ENCODE peak calls at places on chromosomes 11 and 22, in five cellular contexts. L is myocyte; D is KG1; J is stimulated activated CD4-positive, alpha-beta T cell treated with anti-CD3 and anti-CD28 coated beads, Interleukin-12 subunit alpha, Interleukin-12 subunit beta, amount 100 ng/mL, for 4 hours; W is NCI-H2171 treated with DMSO at 0.1 percent for 48 hours. M is an unnamed sample.
A peak's percentile ranks its signal among the peaks of the same experiment; 100 is the strongest.

GRCh38 chr11:62393735-62394134 is 25.1 kb upstream of the SCGB1A1 start:
- DNase-seq in L (no peak), D (no peak), J (no peak), W (no peak), M (no peak)

GRCh38 chr11:6240691-6241285 is 1.9 kb downstream of the CNGA4 start:
- DNase-seq in L (no peak), D (no peak), J (no peak), W (no peak), M (no peak)

GRCh38 chr11:62444271-62444833 is 25.5 kb downstream of the SCGB1A1 start:
- DNase-seq in L (peak; percentile 79), D (peak; percentile 12), J (peak; percentile 36), W (peak; percentile 72), M (no peak)

GRCh38 chr11:75826463-75827220 is 11.6 kb downstream of the UVRAG start:
- DNase-seq in L (no peak), D (no peak), J (no peak), W (no peak), M (no peak)

GRCh38 chr11:68009391-68010000 is 631 bp upstream of the ALDH3B1 start:
- DNase-seq in L (peak; percentile 47), D (peak; percentile 40), J (no peak), W (peak; percentile 9), M (no peak)

GRCh38 chr11:134170909-134171281 is 52.9 kb downstream of the NCAPD3 start:
- DNase-seq in L (no peak), D (no peak), J (no peak), W (no peak), M (no peak)

GRCh38 chr11:76716268-76716667 is 45.7 kb upstream of the LRRC32 start:
- DNase-seq in L (no peak), D (no peak), J (no peak), W (no peak), M (no peak)

GRCh38 chr11:105227363-105227762 is 87.8 kb upstream of the CARD18 start:
- DNase-seq in L (no peak), D (no peak), J (no peak), W (no peak), M (no peak)

GRCh38 chr11:15327786-15328231 is 213.1 kb downstream of the INSC start:
- DNase-seq in L (peak; percentile 26), D (no peak), J (no peak), W (no peak), M (no peak)

GRCh38 chr22:27980424-27981148 is 61.5 kb upstream of the PITPNB start:
- DNase-seq in L (no peak), D (no peak), J (no peak), W (no peak), M (no peak)

GRCh38 chr11:81000334-81001100 is 1559.7 kb upstream of the TENM4 start:
- DNase-seq in L (no peak), D (no peak), J (no peak), W (no peak), M (no peak)

GRCh38 chr22:16958475-16958874 is 49.5 kb downstream of the GAB4 start:
- DNase-seq in L (no peak), D (no peak), J (no peak), W (no peak), M (no peak)

GRCh38 chr11:69288883-69289242 is 5.1 kb upstream of the MYEOV start:
- DNase-seq in L (no peak), D (no peak), J (no peak), W (no peak), M (no peak)

GRCh38 chr11:65182258-65183170 is 786 bp downstream of the CAPN1 start:
- DNase-seq in L (peak; percentile 22), D (no peak), J (no peak), W (peak; percentile 71), M (no peak)

GRCh38 chr11:128405693-128406364 is 181.5 kb downstream of the ETS1 start:
- DNase-seq in L (no peak), D (no peak), J (no peak), W (no peak), M (no peak)

GRCh38 chr11:110160016-110160415 is 66.8 kb downstream of the ZC3H12C start:
- DNase-seq in L (no peak), D (no peak), J (no peak), W (no peak), M (no peak)

GRCh38 chr11:63747006-63747405 is 21.6 kb downstream of the ZFTA start:
- DNase-seq in L (no peak), D (no peak), J (no peak), W (no peak), M (no peak)

GRCh38 chr11:121452609-121453150 is at the start of gene SORL1-AS1:
- DNase-seq in L (no peak), D (no peak), J (peak; percentile 37), W (peak; percentile 52), M (no peak)

GRCh38 chr11:73566422-73566821 is 31.5 kb downstream of the FAM168A start:
- DNase-seq in L (no peak), D (no peak), J (no peak), W (no peak), M (no peak)

GRCh38 chr11:78325274-78325781 is 92.3 kb downstream of the GAB2 start:
- DNase-seq in L (peak; percentile 45), D (no peak), J (no peak), W (no peak), M (no peak)

GRCh38 chr11:110908401-110909106 is 196.3 kb upstream of the ARHGAP20 start:
- DNase-seq in L (peak; percentile 95), D (no peak), J (no peak), W (peak; percentile 5), M (no peak)

GRCh38 chr11:128476729-128477128 is 110.6 kb downstream of the ETS1 start:
- DNase-seq in L (no peak), D (no peak), J (no peak), W (no peak), M (no peak)

GRCh38 chr11:111445586-111445985 is 66.5 kb upstream of the POU2AF1 start:
- DNase-seq in L (no peak), D (no peak), J (no peak), W (no peak), M (no peak)

GRCh38 chr11:25432376-25432775 is 899.6 kb upstream of the ANO3 start:
- DNase-seq in L (no peak), D (no peak), J (no peak), W (no peak), M (no peak)

GRCh38 chr11:19817265-19817851 is 104.7 kb downstream of the NAV2 start:
- DNase-seq in L (no peak), D (no peak), J (no peak), W (no peak), M (no peak)

GRCh38 chr11:43327987-43328386 is 16.2 kb downstream of the API5 start:
- DNase-seq in L (no peak), D (no peak), J (no peak), W (no peak), M (no peak)

M was measured in GM18507.